ENCODE peak calls at places on chromosomes 3 and 15, in ten cellular contexts. One of them, this sample, is unnamed.

GRCh38 chr15:35979608-35980007 is 433.6 kb upstream of the DPH6 start:
- DNase-seq in AG09309: no peak
- DNase-seq in GM06990: no peak
- DNase-seq in Right ventricle myocardium superior: no peak
- DNase-seq in cardiac muscle cell: no peak
- DNase-seq in naive thymus-derived CD8-positive, alpha-beta T cell: no peak
- DNase-seq in stromal cell of bone marrow: no peak
- DNase-seq in lung: no peak
- DNase-seq in ureter: no peak
- DNase-seq in heart right ventricle: no peak
- DNase-seq in this sample: no peak

GRCh38 chr3:20326537-20326936 is 140.5 kb upstream of the SGO1 start:
- DNase-seq in stromal cell of bone marrow: peak; percentile 13
- DNase-seq in cardiac muscle cell: no peak
- DNase-seq in naive thymus-derived CD8-positive, alpha-beta T cell: no peak
- DNase-seq in GM06990: no peak
- DNase-seq in Right ventricle myocardium superior: no peak
- DNase-seq in ureter: no peak
- DNase-seq in heart right ventricle: no peak
- DNase-seq in lung: no peak
- DNase-seq in AG09309: no peak
- DNase-seq in this sample: no peak

GRCh38 chr3:60933828-60934227 is 317.4 kb downstream of the FHIT start:
- DNase-seq in GM06990: no peak
- DNase-seq in naive thymus-derived CD8-positive, alpha-beta T cell: no peak
- DNase-seq in lung: no peak
- DNase-seq in ureter: no peak
- DNase-seq in stromal cell of bone marrow: no peak
- DNase-seq in AG09309: no peak
- DNase-seq in cardiac muscle cell: no peak
- DNase-seq in heart right ventricle: no peak
- DNase-seq in Right ventricle myocardium superior: no peak
- DNase-seq in this sample: no peak

GRCh38 chr15:48865387-48866079 is 12.4 kb upstream of the EID1 start:
- DNase-seq in GM06990: no peak
- DNase-seq in stromal cell of bone marrow: peak; percentile 56
- DNase-seq in naive thymus-derived CD8-positive, alpha-beta T cell: no peak
- DNase-seq in AG09309: peak; percentile 24
- DNase-seq in ureter: no peak
- DNase-seq in heart right ventricle: no peak
- DNase-seq in cardiac muscle cell: peak; percentile 81
- DNase-seq in Right ventricle myocardium superior: no peak
- DNase-seq in lung: no peak
- DNase-seq in this sample: no peak

GRCh38 chr15:70466895-70467529 is 296.3 kb downstream of the UACA start:
- DNase-seq in heart right ventricle: peak; percentile 35
- DNase-seq in cardiac muscle cell: peak; percentile 76
- DNase-seq in ureter: peak; percentile 57
- DNase-seq in AG09309: peak; percentile 23
- DNase-seq in Right ventricle myocardium superior: peak; percentile 70
- DNase-seq in naive thymus-derived CD8-positive, alpha-beta T cell: peak; percentile 40
- DNase-seq in GM06990: peak; percentile 39
- DNase-seq in lung: peak; percentile 48
- DNase-seq in stromal cell of bone marrow: peak; percentile 64
- DNase-seq in this sample: peak; percentile 69

GRCh38 chr3:4994144-4994730 is 15.0 kb downstream of the BHLHE40 start:
- DNase-seq in naive thymus-derived CD8-positive, alpha-beta T cell: no peak
- DNase-seq in GM06990: no peak
- DNase-seq in stromal cell of bone marrow: no peak
- DNase-seq in Right ventricle myocardium superior: no peak
- DNase-seq in ureter: peak; percentile 17
- DNase-seq in lung: no peak
- DNase-seq in AG09309: no peak
- DNase-seq in heart right ventricle: no peak
- DNase-seq in cardiac muscle cell: no peak
- DNase-seq in this sample: no peak

GRCh38 chr15:68285243-68285980 is 7.9 kb downstream of the FEM1B start:
- DNase-seq in AG09309: no peak
- DNase-seq in cardiac muscle cell: no peak
- DNase-seq in GM06990: no peak
- DNase-seq in Right ventricle myocardium superior: no peak
- DNase-seq in naive thymus-derived CD8-positive, alpha-beta T cell: no peak
- DNase-seq in heart right ventricle: no peak
- DNase-seq in ureter: no peak
- DNase-seq in lung: no peak
- DNase-seq in stromal cell of bone marrow: no peak
- DNase-seq in this sample: no peak

GRCh38 chr15:28106294-28107110 is 7.4 kb upstream of the OCA2 start:
- DNase-seq in stromal cell of bone marrow: no peak
- DNase-seq in Right ventricle myocardium superior: no peak
- DNase-seq in heart right ventricle: no peak
- DNase-seq in lung: no peak
- DNase-seq in ureter: no peak
- DNase-seq in naive thymus-derived CD8-positive, alpha-beta T cell: no peak
- DNase-seq in cardiac muscle cell: peak; percentile 21
- DNase-seq in AG09309: no peak
- DNase-seq in GM06990: no peak
- DNase-seq in this sample: no peak

GRCh38 chr3:125416235-125416634 is 41.1 kb upstream of the ZNF148 start:
- DNase-seq in ureter: no peak
- DNase-seq in cardiac muscle cell: no peak
- DNase-seq in AG09309: no peak
- DNase-seq in lung: no peak
- DNase-seq in heart right ventricle: no peak
- DNase-seq in GM06990: no peak
- DNase-seq in stromal cell of bone marrow: no peak
- DNase-seq in naive thymus-derived CD8-positive, alpha-beta T cell: no peak
- DNase-seq in Right ventricle myocardium superior: no peak
- DNase-seq in this sample: no peak

GRCh38 chr3:19065027-19065426 is 83.3 kb upstream of the KCNH8 start:
- DNase-seq in lung: no peak
- DNase-seq in cardiac muscle cell: peak; percentile 13
- DNase-seq in GM06990: no peak
- DNase-seq in Right ventricle myocardium superior: no peak
- DNase-seq in stromal cell of bone marrow: no peak
- DNase-seq in AG09309: no peak
- DNase-seq in ureter: no peak
- DNase-seq in naive thymus-derived CD8-positive, alpha-beta T cell: no peak
- DNase-seq in heart right ventricle: no peak
- DNase-seq in this sample: no peak

GRCh38 chr3:72344256-72345046 is 503.8 kb downstream of the SHQ1 start:
- DNase-seq in naive thymus-derived CD8-positive, alpha-beta T cell: no peak
- DNase-seq in AG09309: no peak
- DNase-seq in Right ventricle myocardium superior: no peak
- DNase-seq in GM06990: no peak
- DNase-seq in cardiac muscle cell: no peak
- DNase-seq in heart right ventricle: no peak
- DNase-seq in stromal cell of bone marrow: no peak
- DNase-seq in lung: no peak
- DNase-seq in ureter: no peak
- DNase-seq in this sample: no peak

GRCh38 chr3:155303540-155303939 is 10.1 kb upstream of the STRIT1 start:
- DNase-seq in stromal cell of bone marrow: no peak
- DNase-seq in cardiac muscle cell: no peak
- DNase-seq in heart right ventricle: no peak
- DNase-seq in lung: no peak
- DNase-seq in naive thymus-derived CD8-positive, alpha-beta T cell: no peak
- DNase-seq in ureter: no peak
- DNase-seq in GM06990: no peak
- DNase-seq in Right ventricle myocardium superior: no peak
- DNase-seq in AG09309: no peak
- DNase-seq in this sample: no peak

This sample was measured in GM10248.